ENCODE peak calls at places on chromosome 16, in nine cellular contexts. One of them, this sample, is unnamed.

GRCh38 chr16:88484505-88485365 is 31.7 kb downstream of the ZFPM1 start:
- DNase-seq in ovary: no peak
- DNase-seq in lower leg skin: no peak
- DNase-seq in adrenal gland: no peak
- DNase-seq in NB4: no peak
- DNase-seq in tibial nerve: no peak
- DNase-seq in stomach: peak; percentile 74
- DNase-seq in heart left ventricle: no peak
- DNase-seq in testis: no peak
- DNase-seq in this sample: no peak

GRCh38 chr16:48064971-48065370 is 90.8 kb downstream of the ABCC12 start:
- DNase-seq in adrenal gland: no peak
- DNase-seq in ovary: no peak
- DNase-seq in lower leg skin: no peak
- DNase-seq in testis: no peak
- DNase-seq in NB4: no peak
- DNase-seq in heart left ventricle: no peak
- DNase-seq in stomach: no peak
- DNase-seq in tibial nerve: no peak
- DNase-seq in this sample: no peak

GRCh38 chr16:87410530-87410929 is 18.4 kb downstream of the MAP1LC3B start:
- DNase-seq in lower leg skin: no peak
- DNase-seq in tibial nerve: no peak
- DNase-seq in ovary: no peak
- DNase-seq in testis: no peak
- DNase-seq in adrenal gland: no peak
- DNase-seq in heart left ventricle: no peak
- DNase-seq in stomach: no peak
- DNase-seq in NB4: no peak
- DNase-seq in this sample: peak; percentile 29

GRCh38 chr16:87295661-87296531 is 21.3 kb downstream of the C16orf95 start:
- DNase-seq in ovary: no peak
- DNase-seq in NB4: no peak
- DNase-seq in stomach: no peak
- DNase-seq in heart left ventricle: no peak
- DNase-seq in testis: no peak
- DNase-seq in lower leg skin: no peak
- DNase-seq in tibial nerve: no peak
- DNase-seq in adrenal gland: no peak
- DNase-seq in this sample: no peak

GRCh38 chr16:12944300-12944699 is 42.9 kb downstream of the SHISA9 start:
- DNase-seq in ovary: no peak
- DNase-seq in lower leg skin: no peak
- DNase-seq in tibial nerve: no peak
- DNase-seq in adrenal gland: no peak
- DNase-seq in testis: no peak
- DNase-seq in NB4: no peak
- DNase-seq in heart left ventricle: no peak
- DNase-seq in stomach: no peak
- DNase-seq in this sample: no peak

GRCh38 chr16:56851671-56852400 is 13.2 kb upstream of the SLC12A3 start:
- DNase-seq in adrenal gland: no peak
- DNase-seq in ovary: no peak
- DNase-seq in tibial nerve: no peak
- DNase-seq in lower leg skin: no peak
- DNase-seq in heart left ventricle: no peak
- DNase-seq in testis: no peak
- DNase-seq in stomach: no peak
- DNase-seq in NB4: peak; percentile 43
- DNase-seq in this sample: peak; percentile 47

GRCh38 chr16:70659546-70659945 is 13.2 kb downstream of the IL34 start:
- DNase-seq in stomach: no peak
- DNase-seq in tibial nerve: no peak
- DNase-seq in NB4: no peak
- DNase-seq in adrenal gland: no peak
- DNase-seq in testis: no peak
- DNase-seq in ovary: no peak
- DNase-seq in heart left ventricle: no peak
- DNase-seq in lower leg skin: no peak
- DNase-seq in this sample: peak; percentile 63

GRCh38 chr16:84765606-84766580 is 53.9 kb upstream of the CRISPLD2 start:
- DNase-seq in stomach: no peak
- DNase-seq in tibial nerve: no peak
- DNase-seq in ovary: no peak
- DNase-seq in testis: no peak
- DNase-seq in adrenal gland: no peak
- DNase-seq in lower leg skin: no peak
- DNase-seq in NB4: no peak
- DNase-seq in heart left ventricle: no peak
- DNase-seq in this sample: peak; percentile 56

GRCh38 chr16:54176376-54176901 is 110.1 kb downstream of the IRX3 start:
- DNase-seq in adrenal gland: no peak
- DNase-seq in NB4: peak; percentile 70
- DNase-seq in testis: no peak
- DNase-seq in heart left ventricle: no peak
- DNase-seq in ovary: no peak
- DNase-seq in tibial nerve: no peak
- DNase-seq in lower leg skin: no peak
- DNase-seq in stomach: peak; percentile 53
- DNase-seq in this sample: no peak
- TF ChIP-seq POLR2A in adrenal gland: no peak
- TF ChIP-seq POLR2A in NB4: no peak
- TF ChIP-seq POLR2A in testis: no peak
- TF ChIP-seq POLR2A in heart left ventricle: no peak
- TF ChIP-seq POLR2A in ovary: no peak
- TF ChIP-seq POLR2A in tibial nerve: no peak
- TF ChIP-seq POLR2A in lower leg skin: no peak
- TF ChIP-seq POLR2A in stomach: no peak
- TF ChIP-seq POLR2A in this sample: no peak

DNA sequence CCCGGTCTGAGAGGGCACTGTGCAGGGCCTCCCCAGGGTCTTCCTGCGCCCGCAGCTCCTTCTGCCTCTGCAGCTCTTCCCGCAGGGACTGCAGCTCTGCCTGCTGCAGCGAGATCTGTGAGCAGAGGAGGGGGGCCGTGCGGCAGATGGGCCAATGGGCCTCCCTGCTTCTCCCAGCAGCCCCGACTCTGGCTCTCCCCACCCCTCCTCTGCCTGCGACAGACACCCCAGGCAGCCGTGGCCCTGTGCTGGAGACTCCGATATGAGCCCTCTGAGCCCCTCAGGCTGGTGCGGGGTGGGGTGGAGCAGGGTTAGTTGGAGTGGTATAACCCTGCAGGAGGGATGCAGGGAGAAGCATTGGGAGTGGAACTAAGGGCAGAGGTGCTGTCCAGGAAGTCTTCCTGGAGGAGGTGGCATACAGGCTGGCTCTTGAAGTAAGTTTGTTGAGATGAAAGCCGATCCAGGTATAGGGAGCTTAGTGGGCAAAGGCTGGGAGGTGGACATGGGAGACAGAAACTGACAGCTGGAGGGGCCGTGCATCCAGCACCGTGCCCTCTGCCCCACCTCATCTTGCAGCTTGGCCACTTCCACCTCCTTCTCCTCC is 5.0 kb downstream of the THOC6 start:
- DNase-seq in tibial nerve: no peak
- DNase-seq in adrenal gland: no peak
- DNase-seq in NB4: no peak
- DNase-seq in heart left ventricle: no peak
- DNase-seq in lower leg skin: no peak
- DNase-seq in testis: no peak
- DNase-seq in stomach: no peak
- DNase-seq in ovary: peak; percentile 11
- DNase-seq in this sample: no peak
- TF ChIP-seq POLR2A in tibial nerve: no peak
- TF ChIP-seq POLR2A in adrenal gland: no peak
- TF ChIP-seq POLR2A in NB4: no peak
- TF ChIP-seq POLR2A in heart left ventricle: no peak
- TF ChIP-seq POLR2A in lower leg skin: no peak
- TF ChIP-seq POLR2A in testis: no peak
- TF ChIP-seq POLR2A in stomach: no peak
- TF ChIP-seq POLR2A in ovary: no peak
- TF ChIP-seq POLR2A in this sample: no peak

GRCh38 chr16:3868967-3869366 is 11.5 kb downstream of the CREBBP start:
- DNase-seq in tibial nerve: no peak
- DNase-seq in NB4: no peak
- DNase-seq in stomach: no peak
- DNase-seq in adrenal gland: no peak
- DNase-seq in testis: no peak
- DNase-seq in heart left ventricle: no peak
- DNase-seq in lower leg skin: no peak
- DNase-seq in ovary: no peak
- DNase-seq in this sample: no peak

GRCh38 chr16:3868556-3868955 is 12.0 kb downstream of the CREBBP start:
- DNase-seq in tibial nerve: no peak
- DNase-seq in adrenal gland: no peak
- DNase-seq in heart left ventricle: no peak
- DNase-seq in lower leg skin: no peak
- DNase-seq in testis: no peak
- DNase-seq in stomach: no peak
- DNase-seq in ovary: no peak
- DNase-seq in NB4: peak; percentile 31
- DNase-seq in this sample: no peak

GRCh38 chr16:3864562-3864961 is 16.0 kb downstream of the CREBBP start:
- DNase-seq in stomach: no peak
- DNase-seq in lower leg skin: no peak
- DNase-seq in tibial nerve: no peak
- DNase-seq in adrenal gland: no peak
- DNase-seq in ovary: no peak
- DNase-seq in testis: no peak
- DNase-seq in NB4: no peak
- DNase-seq in heart left ventricle: no peak
- DNase-seq in this sample: no peak

GRCh38 chr16:3865241-3865640 is 15.3 kb downstream of the CREBBP start:
- DNase-seq in adrenal gland: no peak
- DNase-seq in tibial nerve: no peak
- DNase-seq in stomach: no peak
- DNase-seq in heart left ventricle: no peak
- DNase-seq in NB4: no peak
- DNase-seq in lower leg skin: no peak
- DNase-seq in ovary: no peak
- DNase-seq in testis: no peak
- DNase-seq in this sample: no peak

GRCh38 chr16:3866703-3867431 is 13.6 kb downstream of the CREBBP start:
- DNase-seq in stomach: no peak
- DNase-seq in lower leg skin: no peak
- DNase-seq in ovary: no peak
- DNase-seq in heart left ventricle: no peak
- DNase-seq in testis: no peak
- DNase-seq in tibial nerve: no peak
- DNase-seq in NB4: no peak
- DNase-seq in adrenal gland: no peak
- DNase-seq in this sample: no peak
- TF ChIP-seq POLR2A in stomach: no peak
- TF ChIP-seq POLR2A in lower leg skin: no peak
- TF ChIP-seq POLR2A in ovary: no peak
- TF ChIP-seq POLR2A in heart left ventricle: no peak
- TF ChIP-seq POLR2A in testis: no peak
- TF ChIP-seq POLR2A in tibial nerve: no peak
- TF ChIP-seq POLR2A in NB4: no peak
- TF ChIP-seq POLR2A in adrenal gland: no peak
- TF ChIP-seq POLR2A in this sample: no peak

GRCh38 chr16:77432264-77432663 is 2.6 kb downstream of the ADAMTS18 start:
- DNase-seq in NB4: no peak
- DNase-seq in tibial nerve: no peak
- DNase-seq in ovary: no peak
- DNase-seq in lower leg skin: no peak
- DNase-seq in heart left ventricle: no peak
- DNase-seq in stomach: no peak
- DNase-seq in adrenal gland: no peak
- DNase-seq in testis: no peak
- DNase-seq in this sample: no peak
- TF ChIP-seq POLR2A in NB4: no peak
- TF ChIP-seq POLR2A in tibial nerve: no peak
- TF ChIP-seq POLR2A in ovary: no peak
- TF ChIP-seq POLR2A in lower leg skin: no peak
- TF ChIP-seq POLR2A in heart left ventricle: no peak
- TF ChIP-seq POLR2A in stomach: no peak
- TF ChIP-seq POLR2A in adrenal gland: no peak
- TF ChIP-seq POLR2A in testis: no peak
- TF ChIP-seq POLR2A in this sample: no peak

GRCh38 chr16:67945392-67945933 is 1.5 kb upstream of the LCAT start:
- DNase-seq in heart left ventricle: peak; percentile 60
- DNase-seq in ovary: no peak
- DNase-seq in NB4: no peak
- DNase-seq in adrenal gland: no peak
- DNase-seq in tibial nerve: no peak
- DNase-seq in lower leg skin: no peak
- DNase-seq in stomach: no peak
- DNase-seq in testis: no peak
- DNase-seq in this sample: no peak

GRCh38 chr16:67943256-67943618 is 683 bp downstream of the LCAT start:
- DNase-seq in adrenal gland: no peak
- DNase-seq in heart left ventricle: no peak
- DNase-seq in NB4: no peak
- DNase-seq in lower leg skin: no peak
- DNase-seq in tibial nerve: no peak
- DNase-seq in stomach: no peak
- DNase-seq in ovary: peak; percentile 40
- DNase-seq in testis: no peak
- DNase-seq in this sample: no peak

GRCh38 chr16:67944690-67945391 is 921 bp upstream of the LCAT start:
- DNase-seq in NB4: no peak
- DNase-seq in adrenal gland: no peak
- DNase-seq in testis: no peak
- DNase-seq in lower leg skin: no peak
- DNase-seq in ovary: no peak
- DNase-seq in heart left ventricle: no peak
- DNase-seq in tibial nerve: no peak
- DNase-seq in stomach: no peak
- DNase-seq in this sample: no peak

GRCh38 chr16:67942510-67943255 is 1.2 kb downstream of the LCAT start:
- DNase-seq in NB4: no peak
- DNase-seq in stomach: no peak
- DNase-seq in heart left ventricle: peak; percentile 73
- DNase-seq in adrenal gland: no peak
- DNase-seq in testis: no peak
- DNase-seq in ovary: peak; percentile 45
- DNase-seq in lower leg skin: no peak
- DNase-seq in tibial nerve: no peak
- DNase-seq in this sample: no peak

DNA sequence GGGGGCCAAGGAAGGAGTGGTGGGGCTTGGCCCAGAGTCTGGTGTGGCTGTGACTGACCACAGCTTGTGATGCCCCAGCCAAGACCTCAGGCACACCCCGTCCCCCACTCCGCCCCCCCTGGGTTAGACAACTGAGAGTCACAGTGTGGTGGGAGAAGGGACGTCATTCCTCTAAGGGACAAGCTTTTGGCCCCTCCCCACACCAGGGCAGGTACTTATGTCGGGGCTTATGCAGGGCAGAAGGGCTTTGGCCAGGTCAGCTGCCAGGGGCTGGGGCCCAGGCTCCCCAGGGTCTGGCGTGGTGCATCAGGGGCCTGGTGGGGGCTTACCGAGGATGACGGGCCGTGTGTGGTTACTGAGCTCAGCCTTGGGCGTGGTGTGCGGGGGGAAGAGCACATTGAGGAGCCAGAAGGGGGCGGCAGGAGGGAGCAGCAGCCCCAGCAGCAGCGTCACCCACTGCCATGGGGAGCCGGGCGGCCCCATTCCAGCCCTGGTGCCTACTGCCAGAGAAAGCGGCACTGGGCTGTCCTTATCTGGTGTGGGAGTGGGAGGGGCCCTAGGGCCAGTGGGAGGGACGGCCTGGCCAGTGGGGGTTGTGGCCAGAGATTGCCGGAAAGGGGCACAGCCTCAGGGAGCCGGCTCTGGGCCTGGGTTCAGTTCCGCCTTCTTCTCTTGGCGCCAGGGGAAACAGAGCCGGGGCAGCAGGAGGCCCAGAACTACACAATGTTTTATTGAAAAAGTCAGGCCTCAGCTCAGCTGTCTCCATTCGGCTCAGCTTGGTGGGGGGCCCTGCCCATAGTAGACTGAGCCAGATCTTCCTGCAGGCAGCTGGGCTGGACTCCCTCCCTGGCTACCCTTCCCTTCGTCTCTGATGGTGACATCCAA is at the start of gene LCAT:
- DNase-seq in stomach: peak; percentile 72
- DNase-seq in lower leg skin: no peak
- DNase-seq in NB4: no peak
- DNase-seq in heart left ventricle: peak; percentile 77
- DNase-seq in testis: peak; percentile 81
- DNase-seq in adrenal gland: peak; percentile 80
- DNase-seq in tibial nerve: peak; percentile 56
- DNase-seq in ovary: peak; percentile 69
- DNase-seq in this sample: peak; percentile 92
- TF ChIP-seq POLR2A in stomach: no peak
- TF ChIP-seq POLR2A in lower leg skin: no peak
- TF ChIP-seq POLR2A in NB4: no peak
- TF ChIP-seq POLR2A in heart left ventricle: no peak
- TF ChIP-seq POLR2A in testis: no peak
- TF ChIP-seq POLR2A in adrenal gland: peak; percentile 60
- TF ChIP-seq POLR2A in tibial nerve: peak; percentile 63
- TF ChIP-seq POLR2A in ovary: no peak
- TF ChIP-seq POLR2A in this sample: no peak

This sample was measured in sigmoid colon.